ENCODE peak calls at places on chromosomes 1 and 21, in seven cellular contexts. P, W, X, I, B, Z and J are unnamed samples.

GRCh38 chr1:223258751-223259177 is 105.2 kb downstream of the SUSD4 start:
- DNase-seq in I (no peak), B (peak), Z (no peak), X (no peak), W (no peak), P (no peak), J (no peak)

GRCh38 chr1:228362141-228362883 is 44.3 kb downstream of the TRIM11 start:
- DNase-seq in W (no peak), Z (no peak), P (peak), B (no peak), I (no peak), X (no peak), J (no peak)

GRCh38 chr1:62070384-62071011 is 124.2 kb upstream of the L1TD1 start:
- DNase-seq in I (no peak), Z (no peak), B (peak), W (peak), P (peak), X (no peak), J (no peak)

GRCh38 chr1:50750021-50750619 is 209.9 kb downstream of the FAF1 start:
- DNase-seq in W (peak), I (no peak), P (peak), X (no peak), B (peak), Z (peak), J (peak)

GRCh38 chr1:180424848-180425457 is 77.4 kb downstream of the ACBD6 start:
- DNase-seq in B (peak), W (no peak), I (no peak), X (no peak), P (peak), Z (no peak), J (peak)

GRCh38 chr1:27575861-27576331 is 28.0 kb downstream of the AHDC1 start:
- DNase-seq in P (peak), Z (no peak), W (peak), B (no peak), X (no peak), I (no peak), J (no peak)

GRCh38 chr1:32893198-32894018 is 7.1 kb downstream of the HPCA start:
- DNase-seq in W (no peak), I (no peak), Z (no peak), B (peak), P (no peak), X (no peak), J (peak)

GRCh38 chr1:228544921-228545591 is 57.9 kb downstream of the RNF187 start:
- DNase-seq in P (no peak), Z (no peak), W (no peak), I (no peak), X (no peak), B (no peak), J (no peak)

GRCh38 chr1:111733183-111733995 is 5.8 kb downstream of the INKA2 start:
- DNase-seq in X (no peak), B (peak), I (peak), P (no peak), W (no peak), Z (no peak), J (no peak)

GRCh38 chr1:226871047-226871365 is 590 bp downstream of the PSEN2 start:
- DNase-seq in I (no peak), P (no peak), X (no peak), W (no peak), Z (no peak), B (no peak), J (no peak)

GRCh38 chr1:219585837-219586465 is 27.0 kb downstream of the ZC3H11B start:
- DNase-seq in Z (no peak), B (no peak), X (no peak), I (no peak), P (peak), W (no peak), J (peak)

GRCh38 chr1:85116856-85117255 is 68.6 kb upstream of the MCOLN3 start:
- DNase-seq in P (no peak), X (no peak), W (no peak), B (peak), I (no peak), Z (no peak), J (no peak)

GRCh38 chr1:165697491-165697880 is 876 bp downstream of the ALDH9A1 start:
- DNase-seq in B (no peak), Z (no peak), I (no peak), P (no peak), X (no peak), W (no peak), J (no peak)

GRCh38 chr21:39562791-39563770 is 49.7 kb upstream of the B3GALT5 start:
- DNase-seq in I (no peak), W (no peak), P (no peak), Z (no peak), X (no peak), B (no peak), J (peak)

GRCh38 chr1:184937729-184938128 is 36.6 kb downstream of the NIBAN1 start:
- DNase-seq in X (no peak), W (no peak), Z (no peak), P (no peak), B (no peak), I (no peak), J (no peak)

GRCh38 chr1:2528966-2529750 is 905 bp downstream of the HES5 start:
- DNase-seq in Z (no peak), W (peak), I (no peak), P (no peak), X (no peak), B (no peak), J (no peak)

GRCh38 chr1:58779837-58780585 is 3.8 kb downstream of the JUN start:
- DNase-seq in B (peak), W (peak), I (peak), Z (no peak), X (no peak), P (no peak), J (peak)

GRCh38 chr1:172670316-172670715 is 11.4 kb downstream of the FASLG start:
- DNase-seq in P (no peak), X (no peak), I (no peak), W (no peak), Z (no peak), B (no peak), J (no peak)

GRCh38 chr21:39082656-39083376 is 100.4 kb downstream of the PSMG1 start:
- DNase-seq in W (no peak), Z (no peak), P (no peak), B (no peak), X (no peak), I (no peak), J (no peak)

GRCh38 chr1:48776400-48777218 is at the start of gene BEND5:
- DNase-seq in Z (peak), W (peak), X (no peak), P (peak), B (no peak), I (no peak), J (peak)

GRCh38 chr1:83547903-83548302 is 451.0 kb downstream of the TTLL7 start:
- DNase-seq in P (no peak), Z (no peak), I (no peak), B (peak), W (no peak), X (no peak), J (no peak)

GRCh38 chr1:173870252-173871075 is 2.3 kb downstream of the ZBTB37 start:
- DNase-seq in P (peak), B (no peak), Z (peak), W (no peak), X (no peak), I (no peak), J (no peak)

GRCh38 chr1:88685239-88685604 is 1.1 kb downstream of the PKN2 start:
- DNase-seq in I (no peak), P (no peak), W (no peak), B (peak), X (no peak), Z (no peak), J (no peak)

GRCh38 chr1:226335653-226336052 is 26.7 kb upstream of the LIN9 start:
- DNase-seq in B (no peak), I (no peak), Z (no peak), P (no peak), W (no peak), X (no peak), J (no peak)

GRCh38 chr1:10107985-10108663 is 75.4 kb downstream of the UBE4B start:
- DNase-seq in P (no peak), I (no peak), W (peak), B (peak), X (peak), Z (no peak), J (no peak)

GRCh38 chr1:3075666-3076387 is 6.8 kb downstream of the PRDM16 start:
- DNase-seq in Z (no peak), P (no peak), W (no peak), B (no peak), X (no peak), I (no peak), J (no peak)

GRCh38 chr1:228151170-228151513 is 1.4 kb downstream of the GJC2 start:
- DNase-seq in Z (no peak), I (no peak), B (no peak), W (no peak), X (no peak), P (no peak), J (no peak)

GRCh38 chr1:114299331-114300005 is 145.8 kb upstream of the SYT6 start:
- DNase-seq in W (no peak), Z (no peak), I (no peak), P (no peak), B (peak), X (no peak), J (no peak)

GRCh38 chr1:36387141-36387949 is 1.6 kb upstream of the STK40 start:
- DNase-seq in B (peak), W (no peak), I (peak), X (peak), P (no peak), Z (no peak), J (no peak)

GRCh38 chr1:78114034-78114956 is 68.5 kb downstream of the GIPC2 start:
- DNase-seq in Z (peak), X (no peak), P (peak), W (peak), I (no peak), B (peak), J (peak)

GRCh38 chr1:52632732-52633290 is at the start of gene SHISAL2A:
- DNase-seq in X (no peak), Z (no peak), P (peak), W (peak), I (no peak), B (peak), J (peak)

GRCh38 chr1:200384818-200385390 is 24.9 kb downstream of the ZNF281 start:
- DNase-seq in X (no peak), B (no peak), W (no peak), Z (no peak), I (no peak), P (no peak), J (no peak)

GRCh38 chr1:64231153-64231552 is 27.7 kb downstream of the UBE2U start:
- DNase-seq in X (no peak), W (no peak), I (no peak), P (no peak), Z (no peak), B (peak), J (no peak)

GRCh38 chr1:7505871-7506676 is 265.0 kb upstream of the VAMP3 start:
- DNase-seq in W (peak), B (no peak), I (no peak), Z (no peak), P (no peak), X (no peak), J (no peak)

GRCh38 chr21:15355066-15355465 is 290.3 kb upstream of the NRIP1 start:
- DNase-seq in I (no peak), Z (no peak), B (no peak), X (no peak), P (no peak), W (no peak), J (no peak)

GRCh38 chr1:196887515-196888239 is at the start of gene CFHR4:
- DNase-seq in P (no peak), X (no peak), W (no peak), B (no peak), Z (no peak), I (no peak), J (no peak)
- H3K4me3 ChIP-seq in P (no peak), X (no peak), W (no peak), B (no peak), Z (no peak), I (no peak), J (no peak)

GRCh38 chr1:117686907-117687306 is 81.1 kb downstream of the TENT5C start:
- DNase-seq in Z (no peak), W (no peak), B (peak), X (peak), I (peak), P (no peak), J (no peak)

GRCh38 chr1:117682372-117682771 is 76.5 kb downstream of the TENT5C start:
- DNase-seq in I (peak), B (no peak), X (no peak), Z (no peak), W (no peak), P (no peak), J (no peak)

GRCh38 chr1:117690230-117690629 is 84.4 kb downstream of the TENT5C start:
- DNase-seq in X (no peak), Z (no peak), I (no peak), B (no peak), P (no peak), W (no peak), J (no peak)

GRCh38 chr1:117683571-117684285 is 77.9 kb downstream of the TENT5C start:
- DNase-seq in B (peak), Z (no peak), P (no peak), X (peak), W (no peak), I (no peak), J (no peak)

DNA sequence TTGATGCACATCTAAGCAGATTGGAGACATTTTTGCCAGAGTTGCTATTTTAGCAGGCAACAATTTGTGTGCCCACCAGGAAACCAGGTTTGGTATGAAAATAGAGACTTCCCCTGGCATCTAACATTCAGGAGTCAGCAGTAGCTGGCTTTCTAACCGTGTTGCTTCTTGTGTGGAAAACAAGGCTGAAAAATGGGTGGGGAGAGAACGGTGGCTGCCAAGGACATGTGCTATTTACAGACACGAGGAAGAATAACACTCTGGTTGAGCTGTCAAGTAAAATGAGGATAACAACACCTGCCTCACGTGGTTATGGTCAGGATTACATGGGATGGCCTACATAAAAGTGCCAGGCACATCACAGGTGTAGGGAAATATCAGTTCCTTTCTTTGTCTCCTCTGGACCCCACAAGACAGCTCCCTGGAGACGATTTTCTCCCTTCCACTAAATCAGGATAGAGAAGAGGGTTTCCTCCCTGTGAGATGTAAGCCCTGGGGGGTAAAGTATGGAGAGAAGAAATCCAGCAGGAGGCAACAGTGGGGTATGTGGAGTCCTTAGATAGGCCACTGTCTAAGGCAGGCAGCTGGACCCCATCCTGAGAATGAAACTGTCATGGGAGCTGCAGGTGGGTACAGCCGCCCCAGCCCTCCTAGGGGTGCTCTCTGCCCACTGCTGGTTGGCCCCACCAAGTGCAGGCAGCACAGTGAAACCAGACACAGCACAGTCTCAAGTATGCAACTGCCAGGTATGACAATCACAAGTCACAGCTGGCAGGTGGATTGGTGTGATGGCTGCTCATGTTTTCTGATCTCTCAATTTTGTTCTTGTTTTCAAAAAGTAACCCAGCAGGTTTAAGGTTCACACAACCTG is 80.3 kb downstream of the TENT5C start:
- DNase-seq in W (no peak), X (no peak), P (no peak), B (no peak), I (peak), Z (no peak), J (no peak)
- TF ChIP-seq CTCF in W (peak), X (no peak), P (no peak), B (no peak), I (no peak), Z (no peak), J (peak)

DNA sequence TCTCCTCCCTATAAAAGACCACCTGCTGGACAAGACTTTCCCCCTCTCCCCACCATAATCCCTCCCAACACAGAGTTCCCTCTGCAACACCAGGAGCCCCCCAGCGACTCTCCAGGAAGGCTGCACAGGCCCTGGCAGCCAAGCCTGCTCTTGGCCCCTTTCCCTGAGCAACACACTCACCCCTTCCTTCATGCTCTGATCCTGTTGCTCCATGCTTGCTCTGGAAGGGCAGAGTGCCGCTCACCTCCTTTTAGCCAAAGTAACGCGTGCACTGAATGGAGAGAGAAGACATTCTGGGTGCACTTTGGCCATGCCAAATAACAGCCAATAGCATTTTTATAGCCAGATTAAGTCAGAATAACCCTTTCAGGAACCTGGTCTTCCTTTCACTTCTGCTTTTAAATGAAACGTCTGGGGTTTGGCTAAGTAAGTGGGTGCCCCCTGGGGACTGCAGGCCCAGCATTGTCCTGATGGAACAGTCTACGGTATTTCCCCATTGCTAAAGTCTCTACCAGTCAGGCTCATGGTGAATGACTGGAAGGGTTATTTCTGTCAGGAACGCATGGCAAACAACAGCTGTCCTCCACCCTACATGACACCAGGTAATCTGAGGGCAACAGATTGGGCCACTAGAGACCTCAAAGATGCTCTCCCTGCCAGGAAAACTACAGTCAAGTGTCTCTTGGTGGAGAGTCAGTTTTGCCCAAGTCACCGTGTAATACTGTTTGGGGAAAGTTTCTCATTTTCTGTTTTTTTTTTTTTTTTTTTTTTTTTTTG is at the start of gene SLC2A5:
- DNase-seq in P (no peak), B (peak), X (no peak), I (peak), W (no peak), Z (no peak), J (peak)
- H3K4me3 ChIP-seq in P (no peak), B (no peak), X (no peak), I (no peak), W (no peak), Z (peak), J (no peak)

GRCh38 chr1:68162761-68163160 is 69.6 kb downstream of the WLS start:
- DNase-seq in P (no peak), X (no peak), W (no peak), I (no peak), B (no peak), Z (no peak), J (no peak)
- TF ChIP-seq CTCF in P (peak), X (no peak), W (peak), I (no peak), B (peak), Z (no peak), J (peak)

GRCh38 chr1:72064301-72064700 is 218.0 kb downstream of the NEGR1 start:
- DNase-seq in X (no peak), P (no peak), W (no peak), Z (no peak), I (no peak), B (no peak), J (peak)
- H3K4me3 ChIP-seq in X (no peak), P (no peak), W (no peak), Z (peak), I (no peak), B (no peak), J (no peak)

DNA sequence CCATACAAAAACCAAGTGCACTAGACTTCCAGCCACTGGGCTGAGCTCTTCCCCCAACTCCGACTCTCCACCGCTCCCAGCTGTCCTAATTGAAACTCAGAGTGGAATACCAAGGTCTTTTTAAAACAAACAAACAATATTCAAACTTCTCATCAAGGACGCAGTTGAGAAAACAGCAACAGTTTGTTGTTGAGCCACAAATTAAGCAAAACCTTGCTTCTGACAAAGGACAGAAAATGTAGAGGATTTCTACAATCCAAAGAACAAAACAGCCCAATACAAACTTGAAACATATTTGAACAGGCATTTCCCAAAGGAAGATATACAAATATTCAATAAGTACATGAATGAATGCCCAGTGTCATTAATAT is 28.4 kb downstream of the RSPH1 start:
- DNase-seq in W (no peak), Z (no peak), I (no peak), P (no peak), X (no peak), B (no peak), J (no peak)
- TF ChIP-seq CTCF in W (no peak), Z (no peak), I (no peak), P (no peak), X (no peak), B (no peak), J (no peak)